ENCODE peak calls at places on chromosomes 12 and 14, in four cellular contexts. One of them, this sample, is unnamed.

GRCh38 chr14:47149326-47149725 is 497.7 kb upstream of the RPL10L start:
- DNase-seq in Panc1: no peak
- DNase-seq in K562: no peak
- DNase-seq in HepG2: no peak
- DNase-seq in this sample: no peak

GRCh38 chr14:58882577-58883018 is 244.8 kb downstream of the DACT1 start:
- DNase-seq in Panc1: no peak
- DNase-seq in K562: no peak
- DNase-seq in HepG2: no peak
- DNase-seq in this sample: no peak

GRCh38 chr12:58537278-58537677 is 383.0 kb downstream of the LRIG3 start:
- DNase-seq in Panc1: no peak
- DNase-seq in K562: no peak
- DNase-seq in HepG2: peak
- DNase-seq in this sample: no peak

GRCh38 chr14:38255408-38255672 is 553 bp downstream of the CLEC14A start:
- DNase-seq in Panc1: no peak
- DNase-seq in K562: no peak
- DNase-seq in HepG2: no peak
- DNase-seq in this sample: no peak

GRCh38 chr12:68310370-68310769 is 21.8 kb downstream of the MDM1 start:
- DNase-seq in Panc1: peak
- DNase-seq in K562: no peak
- DNase-seq in HepG2: no peak
- DNase-seq in this sample: no peak

GRCh38 chr14:88037270-88037669 is 32.3 kb downstream of the GPR65 start:
- DNase-seq in Panc1: no peak
- DNase-seq in K562: no peak
- DNase-seq in HepG2: no peak
- DNase-seq in this sample: no peak

GRCh38 chr12:21615441-21615840 is 10.8 kb upstream of the GYS2 start:
- DNase-seq in Panc1: no peak
- DNase-seq in K562: no peak
- DNase-seq in HepG2: no peak
- DNase-seq in this sample: no peak

GRCh38 chr12:130873106-130873795 is 1.4 kb downstream of the RAN start:
- DNase-seq in Panc1: no peak
- DNase-seq in K562: no peak
- DNase-seq in HepG2: no peak
- DNase-seq in this sample: no peak

GRCh38 chr12:110578522-110579238 is 4.4 kb downstream of the PPTC7 start:
- DNase-seq in Panc1: no peak
- DNase-seq in K562: no peak
- DNase-seq in HepG2: no peak
- DNase-seq in this sample: peak

GRCh38 chr12:124620606-124621295 is 53.3 kb upstream of the NCOR2 start:
- DNase-seq in Panc1: no peak
- DNase-seq in K562: no peak
- DNase-seq in HepG2: no peak
- DNase-seq in this sample: no peak

GRCh38 chr12:9372202-9372601 is 164.0 kb upstream of the PZP start:
- DNase-seq in Panc1: no peak
- DNase-seq in K562: no peak
- DNase-seq in HepG2: peak
- DNase-seq in this sample: no peak

GRCh38 chr12:46933947-46934346 is 108.2 kb upstream of the SLC38A4 start:
- DNase-seq in Panc1: peak
- DNase-seq in K562: no peak
- DNase-seq in HepG2: peak
- DNase-seq in this sample: no peak

GRCh38 chr14:91158091-91158790 is 44.4 kb downstream of the DGLUCY start:
- DNase-seq in Panc1: no peak
- DNase-seq in K562: no peak
- DNase-seq in HepG2: no peak
- DNase-seq in this sample: no peak

GRCh38 chr12:93184664-93185368 is 192.9 kb upstream of the NUDT4 start:
- DNase-seq in Panc1: no peak
- DNase-seq in K562: no peak
- DNase-seq in HepG2: no peak
- DNase-seq in this sample: no peak

GRCh38 chr12:50506753-50507473 is 2.1 kb downstream of the DIP2B start:
- DNase-seq in Panc1: no peak
- DNase-seq in K562: no peak
- DNase-seq in HepG2: no peak
- DNase-seq in this sample: no peak

GRCh38 chr14:50520947-50521815 is 11.2 kb downstream of the MAP4K5 start:
- DNase-seq in Panc1: peak
- DNase-seq in K562: peak
- DNase-seq in HepG2: no peak
- DNase-seq in this sample: peak

GRCh38 chr12:94806617-94807016 is 156.3 kb upstream of the TMCC3 start:
- DNase-seq in Panc1: no peak
- DNase-seq in K562: no peak
- DNase-seq in HepG2: no peak
- DNase-seq in this sample: no peak

GRCh38 chr14:101119830-101120571 is 216.5 kb upstream of the RTL1 start:
- DNase-seq in Panc1: no peak
- DNase-seq in K562: no peak
- DNase-seq in HepG2: no peak
- DNase-seq in this sample: no peak

GRCh38 chr12:92827836-92828431 is 101.2 kb downstream of the EEA1 start:
- DNase-seq in Panc1: peak
- DNase-seq in K562: peak
- DNase-seq in HepG2: peak
- DNase-seq in this sample: peak

GRCh38 chr14:103155013-103155412 is 31.8 kb downstream of the TNFAIP2 start:
- DNase-seq in Panc1: peak
- DNase-seq in K562: no peak
- DNase-seq in HepG2: peak
- DNase-seq in this sample: peak

GRCh38 chr12:64990991-64991570 is 130.0 kb downstream of the WIF1 start:
- DNase-seq in Panc1: no peak
- DNase-seq in K562: no peak
- DNase-seq in HepG2: no peak
- DNase-seq in this sample: no peak

GRCh38 chr12:67472551-67472950 is 176.0 kb upstream of the DYRK2 start:
- DNase-seq in Panc1: no peak
- DNase-seq in K562: no peak
- DNase-seq in HepG2: no peak
- DNase-seq in this sample: no peak

GRCh38 chr12:15059123-15059522 is 86.3 kb downstream of the PDE6H start:
- DNase-seq in Panc1: no peak
- DNase-seq in K562: no peak
- DNase-seq in HepG2: no peak
- DNase-seq in this sample: no peak

GRCh38 chr14:95270203-95270602 is 49.5 kb downstream of the CLMN start:
- DNase-seq in Panc1: no peak
- DNase-seq in K562: no peak
- DNase-seq in HepG2: no peak
- DNase-seq in this sample: no peak

GRCh38 chr12:100403446-100403845 is 46.6 kb downstream of the SLC17A8 start:
- DNase-seq in Panc1: no peak
- DNase-seq in K562: no peak
- DNase-seq in HepG2: no peak
- DNase-seq in this sample: no peak

GRCh38 chr14:68820999-68821683 is 28.3 kb upstream of the ZFP36L1 start:
- DNase-seq in Panc1: no peak
- DNase-seq in K562: no peak
- DNase-seq in HepG2: no peak
- DNase-seq in this sample: no peak

GRCh38 chr12:19892186-19892585 is 452.9 kb downstream of the AEBP2 start:
- DNase-seq in Panc1: no peak
- DNase-seq in K562: no peak
- DNase-seq in HepG2: no peak
- DNase-seq in this sample: no peak

GRCh38 chr14:54617467-54617866 is 50.5 kb downstream of the SAMD4A start:
- DNase-seq in Panc1: no peak
- DNase-seq in K562: no peak
- DNase-seq in HepG2: no peak
- DNase-seq in this sample: no peak

GRCh38 chr12:58812229-58812628 is 108.1 kb downstream of the LRIG3 start:
- DNase-seq in Panc1: no peak
- DNase-seq in K562: no peak
- DNase-seq in HepG2: no peak
- DNase-seq in this sample: no peak

GRCh38 chr12:71999795-72000194 is 61.1 kb downstream of the TPH2 start:
- DNase-seq in Panc1: no peak
- DNase-seq in K562: no peak
- DNase-seq in HepG2: no peak
- DNase-seq in this sample: no peak

GRCh38 chr14:32938719-32939253 is at the start of gene NPAS3:
- DNase-seq in Panc1: no peak
- DNase-seq in K562: no peak
- DNase-seq in HepG2: no peak
- DNase-seq in this sample: no peak

GRCh38 chr12:132330549-132330881 is 1.1 kb upstream of the GALNT9 start:
- DNase-seq in Panc1: no peak
- DNase-seq in K562: no peak
- DNase-seq in HepG2: no peak
- DNase-seq in this sample: no peak

GRCh38 chr14:59187802-59188460 is 536 bp upstream of the DAAM1 start:
- DNase-seq in Panc1: peak
- DNase-seq in K562: peak
- DNase-seq in HepG2: no peak
- DNase-seq in this sample: no peak

GRCh38 chr12:124727244-124727673 is 136.4 kb downstream of the SCARB1 start:
- DNase-seq in Panc1: no peak
- DNase-seq in K562: no peak
- DNase-seq in HepG2: peak
- DNase-seq in this sample: peak

GRCh38 chr12:27771470-27772327 is 8.3 kb upstream of the KLHL42 start:
- DNase-seq in Panc1: no peak
- DNase-seq in K562: no peak
- DNase-seq in HepG2: no peak
- DNase-seq in this sample: no peak

GRCh38 chr14:65170768-65171251 is 68.5 kb upstream of the MAX start:
- DNase-seq in Panc1: no peak
- DNase-seq in K562: no peak
- DNase-seq in HepG2: no peak
- DNase-seq in this sample: no peak
- TF ChIP-seq TCF7L2 in Panc1: no peak
- TF ChIP-seq TCF7L2 in K562: no peak
- TF ChIP-seq TCF7L2 in HepG2: no peak
- TF ChIP-seq TCF7L2 in this sample: no peak

GRCh38 chr14:36672095-36672494 is 10.4 kb downstream of the PAX9 start:
- DNase-seq in Panc1: no peak
- DNase-seq in K562: no peak
- DNase-seq in HepG2: no peak
- DNase-seq in this sample: no peak

GRCh38 chr14:36671149-36671548 is 9.5 kb downstream of the PAX9 start:
- DNase-seq in Panc1: no peak
- DNase-seq in K562: no peak
- DNase-seq in HepG2: no peak
- DNase-seq in this sample: no peak

GRCh38 chr14:36675581-36675980 is 13.9 kb downstream of the PAX9 start:
- DNase-seq in Panc1: no peak
- DNase-seq in K562: no peak
- DNase-seq in HepG2: no peak
- DNase-seq in this sample: no peak

GRCh38 chr14:36676236-36676635 is 14.6 kb downstream of the PAX9 start:
- DNase-seq in Panc1: no peak
- DNase-seq in K562: no peak
- DNase-seq in HepG2: no peak
- DNase-seq in this sample: no peak
- TF ChIP-seq TCF7L2 in Panc1: no peak
- TF ChIP-seq TCF7L2 in K562: no peak
- TF ChIP-seq TCF7L2 in HepG2: no peak
- TF ChIP-seq TCF7L2 in this sample: no peak

GRCh38 chr14:53537421-53538315 is 384.5 kb upstream of the DDHD1 start:
- DNase-seq in Panc1: no peak
- DNase-seq in K562: no peak
- DNase-seq in HepG2: no peak
- DNase-seq in this sample: no peak

GRCh38 chr14:53542692-53543091 is 389.6 kb upstream of the DDHD1 start:
- DNase-seq in Panc1: no peak
- DNase-seq in K562: no peak
- DNase-seq in HepG2: peak
- DNase-seq in this sample: no peak

GRCh38 chr14:53536446-53536845 is 383.3 kb upstream of the DDHD1 start:
- DNase-seq in Panc1: no peak
- DNase-seq in K562: no peak
- DNase-seq in HepG2: no peak
- DNase-seq in this sample: no peak

GRCh38 chr14:53538316-53538851 is 385.3 kb upstream of the DDHD1 start:
- DNase-seq in Panc1: no peak
- DNase-seq in K562: no peak
- DNase-seq in HepG2: no peak
- DNase-seq in this sample: no peak

DNA sequence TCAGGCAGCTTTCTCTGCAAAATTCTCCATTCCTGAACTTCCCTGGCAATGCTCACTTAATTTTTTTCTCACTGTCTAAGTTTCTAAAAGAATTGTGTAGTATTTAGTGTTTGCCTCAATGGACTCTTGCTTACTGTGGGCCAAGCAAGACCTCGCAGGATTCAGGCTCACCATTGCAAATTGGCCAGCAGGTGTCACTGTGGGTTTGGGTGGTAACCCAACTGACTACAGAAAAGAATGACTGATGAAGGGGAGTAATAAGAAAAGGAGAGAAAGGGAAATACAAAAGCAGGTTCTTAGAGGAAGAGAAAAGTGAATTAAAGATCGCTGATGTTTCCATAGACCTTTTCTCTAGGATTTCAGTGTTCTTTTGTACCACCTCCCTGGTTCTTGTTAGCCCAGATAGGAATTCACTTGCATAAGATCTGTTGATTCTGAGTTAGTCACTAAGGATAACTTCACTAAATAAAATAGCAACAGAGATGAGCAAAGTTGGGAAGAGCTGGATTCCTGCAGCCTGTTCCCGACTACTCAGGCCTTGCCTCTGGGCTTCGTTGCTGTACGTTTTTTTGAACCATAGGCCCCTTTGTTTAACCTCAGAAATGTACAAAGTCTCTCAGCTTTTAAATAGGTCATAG is 386.5 kb upstream of the DDHD1 start:
- DNase-seq in Panc1: peak
- DNase-seq in K562: peak
- DNase-seq in HepG2: peak
- DNase-seq in this sample: peak
- TF ChIP-seq TCF7L2 in Panc1: no peak
- TF ChIP-seq TCF7L2 in K562: no peak
- TF ChIP-seq TCF7L2 in HepG2: no peak
- TF ChIP-seq TCF7L2 in this sample: no peak

DNA sequence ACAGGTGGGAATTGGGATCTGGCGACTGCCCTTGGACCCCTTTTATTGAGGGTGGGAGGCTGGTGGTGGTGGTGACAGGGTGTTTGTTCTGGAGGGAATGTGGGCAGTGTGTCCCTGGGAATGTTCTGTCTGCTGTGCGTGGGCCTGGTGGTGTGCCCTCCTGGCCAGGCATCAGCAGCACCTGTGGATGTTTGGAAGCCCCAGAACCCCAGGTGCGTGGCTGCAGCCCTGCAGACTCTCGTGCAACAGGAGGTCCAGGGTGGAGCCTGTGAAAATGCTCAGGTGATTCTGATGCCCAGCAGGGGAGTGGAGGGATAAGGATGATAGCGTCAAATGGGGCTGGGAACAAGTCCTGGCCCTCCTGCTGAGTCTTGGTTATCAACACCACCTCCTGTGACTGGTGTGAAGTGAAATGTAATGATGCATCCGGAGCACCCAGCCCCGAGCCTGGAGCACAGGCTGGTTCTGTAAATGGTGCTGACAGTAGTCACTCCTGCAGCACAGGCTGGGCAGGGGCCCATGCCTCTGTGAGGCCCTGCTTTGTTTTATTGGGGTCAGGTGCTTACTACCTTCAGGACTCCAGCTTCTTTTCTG is 176.6 kb downstream of the TSPAN9 start:
- DNase-seq in Panc1: no peak
- DNase-seq in K562: no peak
- DNase-seq in HepG2: no peak
- DNase-seq in this sample: no peak
- TF ChIP-seq TCF7L2 in Panc1: no peak
- TF ChIP-seq TCF7L2 in K562: no peak
- TF ChIP-seq TCF7L2 in HepG2: no peak
- TF ChIP-seq TCF7L2 in this sample: no peak